ENCODE peak calls at places on chromosomes 16 and 17, in four cellular contexts. U, T, O and Z are unnamed samples. For H3K9me3 and H3K4me1, the result is how much of the 10 kb centered on the place peaks cover.

GRCh38 chr17:1590031-1590746 is 27.6 kb upstream of the PITPNA start:
- DNase-seq in U (peak), T (peak), O (peak), Z (peak)

GRCh38 chr17:45784583-45785372 is 658 bp downstream of the CRHR1 start:
- DNase-seq in U (no peak), T (peak), O (peak), Z (no peak)

GRCh38 chr17:8799851-8800212 is 667 bp upstream of the MFSD6L start:
- DNase-seq in U (no peak), T (peak), O (peak), Z (no peak)

GRCh38 chr17:35286120-35286781 is 43.4 kb downstream of the SLFN5 start:
- DNase-seq in U (no peak), T (no peak), O (no peak), Z (no peak)

GRCh38 chr16:56800355-56800754 is 64.7 kb upstream of the SLC12A3 start:
- DNase-seq in U (no peak), T (no peak), O (no peak), Z (no peak)

GRCh38 chr16:67157892-67158635 is 1.6 kb downstream of the TRADD start:
- DNase-seq in U (no peak), T (no peak), O (no peak), Z (no peak)

GRCh38 chr17:11264183-11264871 is 23.3 kb downstream of the SHISA6 start:
- DNase-seq in U (no peak), T (no peak), O (no peak), Z (no peak)

GRCh38 chr17:29341726-29342125 is 47.8 kb upstream of the NUFIP2 start:
- DNase-seq in U (no peak), T (no peak), O (no peak), Z (no peak)

GRCh38 chr17:8080208-8080798 is 7.2 kb downstream of the ALOX12B start:
- DNase-seq in U (no peak), T (no peak), O (no peak), Z (no peak)

GRCh38 chr17:42153919-42154491 is 784 bp downstream of the RAB5C start:
- DNase-seq in U (no peak), T (no peak), O (no peak), Z (no peak)

GRCh38 chr17:22703204-22703603 is 1010.9 kb downstream of the KCNJ18 start:
- DNase-seq in U (no peak), T (no peak), O (no peak), Z (no peak)

GRCh38 chr17:22704674-22705073 is 1012.4 kb downstream of the KCNJ18 start:
- DNase-seq in U (no peak), T (no peak), O (no peak), Z (no peak)

GRCh38 chr17:22703786-22704441 is 1011.6 kb downstream of the KCNJ18 start:
- DNase-seq in U (no peak), T (no peak), O (peak), Z (no peak)

DNA sequence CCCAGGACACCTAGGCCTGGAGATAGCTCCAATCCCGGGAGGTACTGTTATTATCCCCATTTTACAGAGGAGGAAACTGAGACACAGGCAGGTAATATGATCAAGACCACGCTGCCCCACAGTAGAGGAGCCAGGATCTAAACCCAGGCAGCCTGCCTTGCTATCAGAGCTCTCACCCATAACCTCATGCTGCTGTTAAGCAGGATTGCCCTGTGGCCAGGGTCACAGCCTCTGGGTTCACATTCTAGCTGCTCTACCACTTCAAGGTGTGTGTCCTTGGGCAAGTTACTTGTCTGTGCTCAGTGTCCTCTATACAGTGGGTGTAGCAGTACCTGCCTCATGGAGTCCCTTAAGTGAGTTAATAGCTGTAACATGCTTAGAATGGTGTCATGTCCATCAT is 1015.3 kb downstream of the KCNJ18 start:
- DNase-seq in U (no peak), T (no peak), O (no peak), Z (no peak)
- H3K9me3 ChIP-seq in U (under half), T (under half), O (under half), Z (under half)

GRCh38 chr17:57852041-57852954 is 2.5 kb upstream of the MRPS23 start:
- DNase-seq in U (no peak), T (no peak), O (no peak), Z (no peak)

GRCh38 chr17:57849874-57850754 is at the start of gene MRPS23:
- DNase-seq in U (peak), T (peak), O (peak), Z (peak)

GRCh38 chr17:57855391-57856035 is 5.7 kb upstream of the MRPS23 start:
- DNase-seq in U (no peak), T (no peak), O (no peak), Z (no peak)

GRCh38 chr17:57853695-57854094 is 3.9 kb upstream of the MRPS23 start:
- DNase-seq in U (no peak), T (peak), O (peak), Z (no peak)

DNA sequence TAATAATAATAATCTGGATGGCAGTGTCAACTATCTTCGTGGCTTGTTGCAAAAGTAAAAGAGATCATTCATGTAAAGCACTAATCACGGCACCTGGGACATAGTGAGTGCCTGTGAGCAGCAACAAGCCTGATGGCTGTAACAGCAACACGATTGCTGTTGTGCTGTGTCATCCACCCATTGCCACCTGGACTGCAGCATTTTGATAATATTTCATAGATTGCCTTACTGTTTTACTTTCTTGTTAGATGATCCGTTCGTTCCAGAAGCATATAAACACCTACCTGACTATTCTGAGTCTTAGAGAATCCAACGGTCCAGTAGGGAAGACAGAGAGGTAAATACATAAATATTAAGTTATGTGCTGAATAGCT is 3.1 kb upstream of the MRPS23 start:
- DNase-seq in U (no peak), T (no peak), O (no peak), Z (no peak)
- H3K4me1 ChIP-seq in U (under half), T (under half), O (under half), Z (under half)

DNA sequence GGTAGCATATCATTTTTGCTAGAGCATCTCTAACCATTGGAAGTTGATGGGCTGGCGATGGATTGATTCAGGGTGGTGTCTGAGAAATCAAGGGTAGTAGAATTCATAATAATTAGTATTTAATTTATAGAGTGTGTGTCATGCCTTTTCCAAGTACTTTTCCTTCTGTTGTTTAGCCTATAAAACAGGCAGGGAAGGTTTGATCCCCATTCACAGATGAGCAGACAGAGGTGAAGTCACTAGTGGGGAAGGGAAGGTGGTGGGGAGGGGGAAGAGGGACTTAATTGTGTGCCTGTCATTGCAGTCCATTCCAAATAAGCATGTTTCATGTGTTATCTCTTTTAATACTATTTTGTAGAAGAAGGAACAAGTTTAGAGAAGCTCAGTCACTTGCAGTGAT is 131.3 kb downstream of the MSI2 start:
- DNase-seq in U (no peak), T (no peak), O (no peak), Z (no peak)
- H3K9me3 ChIP-seq in U (under half), T (under half), O (under half), Z (under half)

DNA sequence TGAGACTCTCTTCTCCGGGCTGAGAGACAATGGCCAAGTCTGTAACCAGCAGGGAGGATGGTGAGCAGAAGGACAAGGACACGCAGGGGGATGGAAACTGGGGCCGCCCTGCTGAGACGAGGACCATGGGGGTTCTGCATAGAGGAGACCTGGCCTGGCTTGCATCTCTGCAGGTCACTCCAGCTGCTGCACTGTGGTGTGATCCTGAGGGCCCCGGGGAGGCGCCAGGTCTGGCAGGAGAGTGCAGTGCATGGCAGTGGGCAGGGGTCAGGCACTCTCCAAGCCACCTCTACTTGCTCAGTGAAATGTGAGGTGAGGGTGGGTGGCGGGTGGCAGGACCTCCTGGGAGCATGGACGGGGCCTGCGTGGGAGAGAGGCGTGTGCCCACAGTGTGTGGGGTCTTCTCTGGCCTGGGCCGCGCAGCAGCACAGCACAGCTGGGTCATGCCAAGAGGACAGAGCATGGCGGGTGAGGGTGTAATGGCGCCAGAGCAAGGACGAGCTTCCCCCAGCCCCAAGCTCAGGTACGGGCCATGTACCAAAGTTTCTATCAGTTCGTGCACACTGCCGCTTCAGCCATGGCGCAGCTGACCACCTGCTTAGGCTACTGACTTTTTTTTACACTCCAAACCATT is 43.1 kb downstream of the KLHDC4 start:
- DNase-seq in U (no peak), T (no peak), O (no peak), Z (no peak)
- H3K4me1 ChIP-seq in U (under half), T (under half), O (under half), Z (under half)

DNA sequence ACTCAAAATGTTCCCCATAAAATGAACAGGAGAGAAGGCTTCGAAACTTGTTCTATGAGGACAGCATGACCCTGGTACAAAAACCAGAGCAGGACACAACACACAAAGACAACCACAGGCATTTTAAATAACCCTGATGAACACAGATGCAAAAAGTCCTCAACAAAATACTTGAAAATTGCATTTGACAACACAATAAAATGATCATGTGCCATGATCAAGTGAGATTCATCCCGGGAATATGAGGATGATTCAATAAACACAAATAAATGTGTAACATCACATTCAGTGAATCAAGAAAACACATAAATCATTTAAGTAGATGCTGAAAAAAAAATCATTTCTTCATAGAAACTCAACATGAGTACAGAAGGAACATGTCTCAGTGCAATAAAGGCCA is 208.4 kb upstream of the WSB1 start:
- DNase-seq in U (no peak), T (no peak), O (no peak), Z (no peak)
- H3K9me3 ChIP-seq in U (under half), T (under half), O (under half), Z (under half)